ENCODE peak calls at places on chromosomes 6 and 20, in ten cellular contexts. G, D, J, M, V, E, P, A, F and O are unnamed samples.

GRCh38 chr20:3995067-3995748 is 20.1 kb downstream of the RNF24 start:
- DNase-seq in G (peak; percentile 58), D (peak; percentile 83), J (no peak), M (no peak), V (no peak), E (peak; percentile 54), P (peak; percentile 19), A (no peak), F (peak; percentile 40), O (no peak)

GRCh38 chr6:111938710-111939109 is 65.5 kb upstream of the FYN start:
- DNase-seq in G (peak; percentile 78), D (peak; percentile 75), J (no peak), M (no peak), V (no peak), E (no peak), P (no peak), A (no peak), F (no peak), O (no peak)

GRCh38 chr20:41394081-41394480 is 27.5 kb upstream of the EMILIN3 start:
- DNase-seq in G (no peak), D (no peak), J (no peak), M (no peak), V (no peak), E (no peak), P (no peak), A (no peak), F (no peak), O (no peak)

GRCh38 chr20:34604980-34605788 is 46.7 kb downstream of the MAP1LC3A start:
- DNase-seq in G (peak; percentile 87), D (peak; percentile 17), J (no peak), M (no peak), V (no peak), E (no peak), P (peak; percentile 45), A (no peak), F (no peak), O (no peak)

GRCh38 chr6:104642871-104643270 is 216.8 kb downstream of the HACE1 start:
- DNase-seq in G (peak; percentile 45), D (no peak), J (no peak), M (no peak), V (no peak), E (no peak), P (no peak), A (no peak), F (no peak), O (no peak)

GRCh38 chr6:1130692-1131091 is 181.2 kb upstream of the FOXQ1 start:
- DNase-seq in G (no peak), D (no peak), J (no peak), M (no peak), V (no peak), E (no peak), P (no peak), A (no peak), F (no peak), O (no peak)

GRCh38 chr20:49999329-49999728 is 16.5 kb downstream of the SNAI1 start:
- DNase-seq in G (no peak), D (no peak), J (peak; percentile 77), M (no peak), V (no peak), E (no peak), P (no peak), A (no peak), F (no peak), O (no peak)

GRCh38 chr6:121523628-121524027 is 88.2 kb downstream of the GJA1 start:
- DNase-seq in G (peak; percentile 88), D (no peak), J (no peak), M (no peak), V (no peak), E (no peak), P (no peak), A (no peak), F (no peak), O (no peak)

GRCh38 chr6:54899986-54900385 is 53.4 kb downstream of the FAM83B start:
- DNase-seq in G (no peak), D (no peak), J (no peak), M (no peak), V (no peak), E (no peak), P (no peak), A (no peak), F (no peak), O (no peak)

GRCh38 chr20:41082306-41082705 is 53.7 kb downstream of the TOP1 start:
- DNase-seq in G (no peak), D (no peak), J (no peak), M (no peak), V (no peak), E (no peak), P (no peak), A (no peak), F (no peak), O (no peak)

GRCh38 chr6:42359021-42359420 is 92.7 kb downstream of the TRERF1 start:
- DNase-seq in G (no peak), D (peak; percentile 30), J (no peak), M (no peak), V (no peak), E (no peak), P (no peak), A (no peak), F (no peak), O (no peak)

GRCh38 chr20:38885357-38885756 is 40.9 kb upstream of the FAM83D start:
- DNase-seq in G (no peak), D (no peak), J (no peak), M (no peak), V (no peak), E (no peak), P (no peak), A (no peak), F (no peak), O (no peak)

GRCh38 chr20:53829086-53829703 is 235.6 kb upstream of the ZNF217 start:
- DNase-seq in G (peak; percentile 97), D (peak; percentile 99), J (no peak), M (peak; percentile 15), V (no peak), E (peak; percentile 84), P (peak; percentile 77), A (no peak), F (no peak), O (no peak)

GRCh38 chr6:43627008-43627825 is 1.8 kb downstream of the GTPBP2 start:
- DNase-seq in G (peak; percentile 99), D (peak; percentile 99), J (no peak), M (peak; percentile 76), V (no peak), E (peak; percentile 96), P (peak; percentile 89), A (no peak), F (no peak), O (peak; percentile 79)

GRCh38 chr20:42749548-42749947 is 440.2 kb downstream of the PTPRT start:
- DNase-seq in G (no peak), D (no peak), J (no peak), M (no peak), V (no peak), E (no peak), P (no peak), A (no peak), F (no peak), O (no peak)

GRCh38 chr20:25360631-25361286 is 29.9 kb downstream of the ABHD12 start:
- DNase-seq in G (peak; percentile 86), D (peak; percentile 25), J (peak; percentile 23), M (no peak), V (no peak), E (no peak), P (peak; percentile 36), A (no peak), F (no peak), O (no peak)